ENCODE peak calls at places on chromosomes 11 and 22, in five cellular contexts. C is NCI-H187 treated with DMSO at 0.1 percent for 48 hours; W is EH; I is ovary; J is activated T-cell treated with anti-CD3 and anti-CD28 coated beads, Interleukin-2, amount 50 U/mL, for 48 hours. M is an unnamed sample.

GRCh38 chr11:47306484-47306844 is 36.5 kb downstream of the MADD start:
- DNase-seq in W (no peak), C (no peak), J (no peak), I (no peak), M (no peak)

GRCh38 chr11:11451501-11452005 is 98.5 kb upstream of the CSNK2A3 start:
- DNase-seq in J (no peak), I (no peak), W (peak), C (no peak), M (no peak)

GRCh38 chr22:37079668-37080171 is 28.2 kb downstream of the KCTD17 start:
- DNase-seq in I (no peak), J (peak), C (no peak), W (peak), M (no peak)

GRCh38 chr22:42964994-42965699 is 49.8 kb downstream of the PACSIN2 start:
- DNase-seq in W (no peak), I (no peak), J (peak), C (no peak), M (no peak)

GRCh38 chr22:17782158-17782557 is 7.9 kb upstream of the BID start:
- DNase-seq in J (no peak), W (no peak), I (no peak), C (no peak), M (no peak)

GRCh38 chr11:20634044-20634443 is 34.6 kb downstream of the SLC6A5 start:
- DNase-seq in I (no peak), C (no peak), W (no peak), J (no peak), M (no peak)

GRCh38 chr11:108838804-108839128 is 173.9 kb downstream of the DDX10 start:
- DNase-seq in I (no peak), J (no peak), W (no peak), C (no peak), M (no peak)

GRCh38 chr11:118572075-118572913 is at the start of gene ARCN1:
- DNase-seq in W (peak), J (peak), C (no peak), I (peak), M (peak)

GRCh38 chr11:76892305-76892704 is 31.6 kb downstream of the ACER3 start:
- DNase-seq in C (no peak), J (no peak), I (no peak), W (no peak), M (no peak)

GRCh38 chr11:117072517-117073218 is 25.6 kb downstream of the SIK3 start:
- DNase-seq in I (no peak), W (peak), C (no peak), J (no peak), M (no peak)

GRCh38 chr22:42347281-42347824 is 76.9 kb upstream of the TCF20 start:
- DNase-seq in C (no peak), W (peak), I (no peak), J (no peak), M (no peak)

GRCh38 chr11:43812471-43812870 is 68.2 kb upstream of the ALKBH3 start:
- DNase-seq in J (no peak), W (no peak), I (no peak), C (no peak), M (no peak)

GRCh38 chr22:22463855-22464540 is 44.5 kb downstream of the ZNF280B start:
- DNase-seq in J (peak), I (peak), C (no peak), W (peak), M (no peak)

GRCh38 chr11:69280994-69281393 is 13.0 kb upstream of the MYEOV start:
- DNase-seq in C (no peak), W (peak), I (no peak), J (no peak), M (no peak)

GRCh38 chr22:39409630-39410029 is 10.1 kb downstream of the TAB1 start:
- DNase-seq in C (no peak), J (no peak), W (no peak), I (no peak), M (no peak)

GRCh38 chr11:93528757-93529639 is 14.2 kb downstream of the SMCO4 start:
- DNase-seq in C (peak), J (no peak), I (no peak), W (no peak), M (peak)

GRCh38 chr11:33932721-33933120 is 40.8 kb upstream of the LMO2 start:
- DNase-seq in C (no peak), J (no peak), W (no peak), I (no peak), M (no peak)

GRCh38 chr11:118448294-118448693 is 12.0 kb downstream of the KMT2A start:
- DNase-seq in W (peak), C (no peak), J (no peak), I (no peak), M (no peak)

GRCh38 chr11:11691296-11692141 is 69.7 kb upstream of the GALNT18 start:
- DNase-seq in C (peak), J (no peak), W (no peak), I (no peak), M (no peak)

GRCh38 chr22:49715450-49715849 is 112.2 kb downstream of the BRD1 start:
- DNase-seq in C (no peak), I (no peak), J (no peak), W (no peak), M (no peak)

GRCh38 chr22:19848298-19849224 is 6.1 kb downstream of the GNB1L start:
- DNase-seq in C (no peak), J (no peak), I (no peak), W (peak), M (no peak)

GRCh38 chr22:39598017-39598965 is 27.7 kb downstream of the CACNA1I start:
- DNase-seq in I (no peak), W (no peak), C (no peak), J (peak), M (no peak)

GRCh38 chr11:35029979-35030378 is 109.0 kb upstream of the CD44 start:
- DNase-seq in J (no peak), I (no peak), W (peak), C (no peak), M (no peak)

GRCh38 chr11:64747961-64748715 is 4.2 kb upstream of the RASGRP2 start:
- DNase-seq in C (no peak), J (no peak), W (peak), I (no peak), M (no peak)

GRCh38 chr11:119108151-119108856 is 1.2 kb downstream of the C2CD2L start:
- DNase-seq in C (no peak), I (no peak), J (peak), W (peak), M (no peak)

GRCh38 chr11:19959697-19960096 is 200.6 kb downstream of the DBX1 start:
- DNase-seq in C (no peak), J (no peak), I (no peak), W (no peak), M (no peak)

GRCh38 chr11:80188228-80188627 is 747.4 kb upstream of the TENM4 start:
- DNase-seq in J (no peak), C (no peak), I (no peak), W (no peak), M (no peak)

GRCh38 chr22:19688301-19689290 is 25.7 kb upstream of the SEPTIN5 start:
- DNase-seq in C (no peak), W (no peak), J (no peak), I (no peak), M (no peak)

M was measured in uterus.